ENCODE peak calls at places on chromosomes 13 and 19, in ten cellular contexts. Q is thoracic aorta, H is lower lobe of right lung, K is OCI-LY7, D is cardiac fibroblast, M is epithelial cell of esophagus, G is endodermal cell, R is aorta, N is tibial nerve, O is heart right ventricle. I is an unnamed sample.

GRCh38 chr13:35791191-35791902 is 314.9 kb upstream of the MAB21L1 start:
- DNase-seq in O (no peak), D (peak), R (no peak), K (no peak), N (no peak), M (peak), G (no peak), Q (no peak), H (no peak), I (no peak)

GRCh38 chr13:24997367-24997967 is 98.5 kb upstream of the PABPC3 start:
- DNase-seq in H (no peak), M (peak), K (peak), N (no peak), O (no peak), D (peak), G (no peak), R (no peak), Q (no peak), I (peak)

GRCh38 chr19:31283701-31284100 is 65.5 kb downstream of the TSHZ3 start:
- DNase-seq in D (no peak), Q (no peak), N (no peak), K (no peak), G (no peak), R (no peak), M (no peak), O (no peak), H (no peak), I (no peak)

GRCh38 chr19:39676004-39676403 is 20.3 kb downstream of the LGALS16 start:
- DNase-seq in Q (no peak), R (no peak), G (no peak), H (no peak), K (no peak), N (no peak), O (no peak), M (peak), D (no peak), I (no peak)

GRCh38 chr13:75430618-75431209 is 51.3 kb downstream of the TBC1D4 start:
- DNase-seq in G (no peak), O (no peak), R (no peak), H (no peak), Q (no peak), D (no peak), K (no peak), N (no peak), M (no peak), I (no peak)

GRCh38 chr13:65460136-65460535 is 1770.0 kb downstream of the PCDH9 start:
- DNase-seq in H (no peak), D (no peak), N (no peak), G (no peak), M (no peak), O (no peak), R (no peak), K (no peak), Q (no peak), I (no peak)

GRCh38 chr13:31310356-31310755 is 110.6 kb downstream of the B3GLCT start:
- DNase-seq in R (no peak), N (no peak), H (no peak), O (no peak), G (no peak), D (no peak), Q (no peak), K (no peak), M (peak), I (no peak)

GRCh38 chr13:99228737-99229691 is 28.4 kb downstream of the UBAC2 start:
- DNase-seq in Q (no peak), M (peak), H (no peak), O (no peak), G (no peak), D (peak), K (peak), N (no peak), R (no peak), I (peak)

GRCh38 chr13:50999641-51000040 is 90.0 kb downstream of the RNASEH2B start:
- DNase-seq in H (no peak), M (peak), G (no peak), O (no peak), D (no peak), K (no peak), Q (no peak), R (no peak), N (no peak), I (no peak)

GRCh38 chr13:113881614-113882265 is 17.9 kb upstream of the GAS6 start:
- DNase-seq in D (no peak), Q (no peak), H (no peak), R (peak), O (peak), M (peak), N (no peak), K (no peak), G (peak), I (no peak)

GRCh38 chr13:104833221-104833620 is 1702.2 kb downstream of the EFNB2 start:
- DNase-seq in R (no peak), O (no peak), K (no peak), Q (no peak), G (no peak), M (no peak), H (no peak), D (no peak), N (no peak), I (no peak)

GRCh38 chr13:113544071-113544891 is 40.3 kb upstream of the TFDP1 start:
- DNase-seq in H (peak), Q (no peak), D (no peak), G (no peak), K (no peak), M (no peak), O (no peak), N (no peak), R (peak), I (no peak)

GRCh38 chr19:14146789-14147216 is 10.4 kb upstream of the ASF1B start:
- DNase-seq in N (no peak), Q (no peak), M (peak), G (no peak), H (no peak), O (no peak), K (no peak), D (peak), R (no peak), I (no peak)

GRCh38 chr13:108031859-108032258 is 183.5 kb downstream of the LIG4 start:
- DNase-seq in M (no peak), G (no peak), Q (no peak), N (no peak), H (no peak), K (no peak), D (no peak), O (no peak), R (no peak), I (no peak)

GRCh38 chr19:51259348-51260245 is 8.7 kb downstream of the SIGLECL1 start:
- DNase-seq in N (no peak), G (peak), Q (no peak), M (peak), R (no peak), H (no peak), K (peak), O (peak), D (peak), I (no peak)

GRCh38 chr13:31968473-31968872 is 63.1 kb upstream of the FRY start:
- DNase-seq in N (no peak), H (no peak), Q (no peak), M (no peak), G (no peak), K (no peak), D (peak), R (no peak), O (peak), I (no peak)

GRCh38 chr13:60787083-60787482 is 390.1 kb downstream of the TDRD3 start:
- DNase-seq in O (no peak), H (no peak), M (peak), Q (no peak), R (no peak), N (no peak), G (no peak), D (no peak), K (no peak), I (no peak)

GRCh38 chr13:32023096-32023495 is 8.5 kb upstream of the FRY start:
- DNase-seq in G (no peak), O (no peak), N (no peak), D (no peak), K (no peak), R (no peak), H (no peak), Q (no peak), M (no peak), I (no peak)

GRCh38 chr13:51286135-51287002 is 53.1 kb upstream of the SERPINE3 start:
- DNase-seq in N (peak), M (peak), H (peak), Q (peak), G (peak), O (peak), K (peak), D (peak), R (peak), I (peak)

GRCh38 chr19:54448037-54448773 is 794 bp upstream of the LENG8 start:
- DNase-seq in D (peak), K (peak), Q (no peak), M (peak), R (no peak), G (peak), H (peak), N (peak), O (peak), I (no peak)

GRCh38 chr19:35755550-35756371 is 1.1 kb downstream of the HSPB6 start:
- DNase-seq in Q (no peak), R (peak), H (no peak), N (peak), D (peak), G (peak), M (peak), O (peak), K (no peak), I (no peak)

GRCh38 chr13:27086599-27087265 is 84.9 kb downstream of the USP12 start:
- DNase-seq in D (no peak), G (no peak), K (no peak), N (no peak), H (no peak), O (no peak), Q (no peak), M (no peak), R (no peak), I (no peak)

GRCh38 chr13:44140146-44140545 is 233.5 kb upstream of the SERP2 start:
- DNase-seq in K (no peak), D (no peak), M (no peak), H (no peak), G (peak), R (no peak), N (no peak), O (no peak), Q (no peak), I (no peak)

GRCh38 chr13:44141725-44142539 is 231.7 kb upstream of the SERP2 start:
- DNase-seq in O (peak), G (peak), K (peak), D (peak), N (peak), R (peak), Q (peak), M (peak), H (peak), I (no peak)

GRCh38 chr13:44141213-44141724 is 232.4 kb upstream of the SERP2 start:
- DNase-seq in M (peak), O (no peak), R (no peak), Q (no peak), D (peak), N (no peak), H (peak), K (peak), G (no peak), I (no peak)

GRCh38 chr13:44142540-44142867 is 231.1 kb upstream of the SERP2 start:
- DNase-seq in O (no peak), K (no peak), N (no peak), H (no peak), R (no peak), M (no peak), D (no peak), Q (no peak), G (no peak), I (no peak)

GRCh38 chr13:44142911-44143665 is 230.5 kb upstream of the SERP2 start:
- DNase-seq in D (no peak), Q (no peak), K (no peak), H (no peak), O (no peak), G (no peak), N (no peak), M (peak), R (no peak), I (no peak)
- H3K4me3 ChIP-seq in D (no peak), Q (peak), K (peak), H (peak), O (peak), G (peak), N (peak), M (peak), R (no peak), I (peak)

DNA sequence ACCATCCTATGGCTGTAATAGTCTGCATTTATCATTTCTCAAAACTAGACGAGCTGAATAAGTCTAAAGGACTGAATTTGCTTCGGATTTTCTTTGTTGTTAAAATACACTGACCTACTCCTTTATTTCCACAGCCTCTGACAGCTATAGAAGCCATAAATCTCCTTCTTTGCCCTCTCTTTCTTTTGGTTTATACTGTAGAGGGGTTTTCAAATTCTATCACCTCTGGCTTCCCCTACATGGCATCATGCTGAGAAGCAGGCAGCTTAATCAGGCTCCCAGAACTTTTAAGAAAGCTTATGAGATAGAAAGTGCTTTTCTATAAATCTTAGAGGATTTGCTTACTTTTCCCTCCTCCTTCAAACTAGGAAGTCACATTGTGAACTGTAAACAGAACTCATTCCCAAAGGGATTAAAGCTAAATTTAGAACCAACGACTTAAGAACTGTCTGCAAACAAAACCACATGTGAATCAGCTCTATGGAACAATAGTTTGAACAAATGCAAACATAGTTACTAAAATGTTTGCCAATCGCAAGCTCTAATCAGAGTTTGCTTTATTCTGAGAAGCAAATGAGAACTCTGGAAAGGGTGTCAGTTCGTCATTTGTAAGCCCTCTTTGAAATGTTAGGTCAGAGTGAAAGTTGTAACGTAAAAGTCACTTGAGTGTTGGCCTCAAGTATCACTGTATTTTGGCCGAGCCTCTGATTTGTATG is 344.0 kb downstream of the RFC3 start:
- DNase-seq in D (peak), Q (no peak), K (no peak), N (no peak), R (no peak), O (no peak), G (peak), H (no peak), M (peak), I (no peak)
- H3K4me3 ChIP-seq in D (no peak), Q (peak), K (no peak), N (no peak), R (no peak), O (peak), G (no peak), H (no peak), M (no peak), I (no peak)

GRCh38 chr19:45499196-45500180 is 1.2 kb downstream of the PPM1N start:
- DNase-seq in H (peak), K (peak), M (peak), D (peak), G (peak), N (no peak), R (no peak), Q (no peak), O (no peak), I (peak)
- H3K4me3 ChIP-seq in H (peak), K (no peak), M (no peak), D (no peak), G (peak), N (peak), R (no peak), Q (peak), O (peak), I (peak)

DNA sequence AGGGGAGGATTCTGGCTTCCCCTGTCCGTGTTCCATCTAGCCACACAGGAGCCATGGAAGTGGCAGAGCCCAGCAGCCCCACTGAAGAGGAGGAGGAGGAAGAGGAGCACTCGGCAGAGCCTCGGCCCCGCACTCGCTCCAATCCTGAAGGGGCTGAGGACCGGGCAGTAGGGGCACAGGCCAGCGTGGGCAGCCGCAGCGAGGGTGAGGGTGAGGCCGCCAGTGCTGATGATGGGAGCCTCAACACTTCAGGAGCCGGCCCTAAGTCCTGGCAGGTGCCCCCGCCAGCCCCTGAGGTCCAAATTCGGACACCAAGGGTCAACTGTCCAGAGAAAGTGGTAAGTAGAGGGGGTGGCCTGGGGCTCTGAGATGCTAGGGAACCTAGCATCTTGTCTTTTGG is 1.5 kb downstream of the BABAM1 start:
- DNase-seq in N (no peak), M (no peak), H (no peak), R (no peak), Q (no peak), K (no peak), D (no peak), G (no peak), O (no peak), I (no peak)
- H3K4me3 ChIP-seq in N (no peak), M (no peak), H (no peak), R (no peak), Q (no peak), K (no peak), D (no peak), G (peak), O (no peak), I (no peak)

GRCh38 chr19:1357695-1358094 is 26.0 kb upstream of the NDUFS7 start:
- DNase-seq in G (peak), O (no peak), Q (no peak), H (no peak), D (no peak), K (no peak), M (no peak), N (no peak), R (no peak), I (no peak)

GRCh38 chr19:1361601-1362384 is 21.9 kb upstream of the NDUFS7 start:
- DNase-seq in M (peak), O (no peak), H (no peak), G (no peak), Q (no peak), D (peak), K (no peak), N (no peak), R (no peak), I (no peak)

GRCh38 chr19:1362385-1363257 is 21.1 kb upstream of the NDUFS7 start:
- DNase-seq in M (no peak), Q (no peak), K (no peak), R (no peak), H (no peak), D (no peak), N (no peak), O (no peak), G (no peak), I (no peak)

GRCh38 chr19:1360818-1361461 is 22.8 kb upstream of the NDUFS7 start:
- DNase-seq in R (peak), O (peak), D (peak), K (no peak), Q (no peak), H (no peak), M (peak), G (peak), N (peak), I (no peak)

DNA sequence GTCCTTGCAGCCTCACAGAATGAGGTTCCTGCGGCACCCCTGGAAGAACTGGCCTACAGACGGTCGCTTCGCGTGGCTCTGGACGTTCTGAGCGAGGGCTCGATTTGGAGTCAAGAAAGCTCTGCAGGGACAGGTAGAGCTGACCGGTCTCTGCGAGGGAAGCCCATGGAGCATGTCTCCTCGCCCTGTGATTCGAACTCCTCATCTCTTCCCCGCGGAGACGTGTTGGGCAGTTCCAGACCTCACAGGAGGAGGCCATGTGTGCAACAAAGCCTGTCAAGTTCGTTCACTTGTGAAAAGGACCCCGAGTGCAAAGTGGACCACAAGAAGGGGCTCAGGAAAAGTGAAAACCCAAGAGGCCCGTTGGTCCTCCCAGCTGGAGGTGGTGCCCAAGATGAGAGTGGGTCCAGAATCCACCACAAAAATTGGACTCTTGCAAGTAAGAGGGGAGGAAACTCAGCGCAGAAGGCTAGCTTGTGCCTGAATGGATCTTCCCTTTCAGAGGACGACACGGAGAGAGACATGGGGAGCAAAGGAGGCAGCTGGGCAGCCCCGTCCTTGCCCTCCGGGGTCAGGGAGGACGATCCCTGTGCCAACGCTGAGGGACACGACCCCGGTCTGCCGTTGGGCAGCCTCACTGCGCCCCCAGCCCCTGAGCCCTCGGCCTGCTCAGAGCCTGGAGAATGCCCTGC is 23.4 kb upstream of the NDUFS7 start:
- DNase-seq in G (peak), N (no peak), R (no peak), H (no peak), K (no peak), Q (no peak), O (no peak), D (peak), M (no peak), I (no peak)
- H3K4me3 ChIP-seq in G (no peak), N (peak), R (no peak), H (peak), K (no peak), Q (peak), O (peak), D (no peak), M (no peak), I (peak)

DNA sequence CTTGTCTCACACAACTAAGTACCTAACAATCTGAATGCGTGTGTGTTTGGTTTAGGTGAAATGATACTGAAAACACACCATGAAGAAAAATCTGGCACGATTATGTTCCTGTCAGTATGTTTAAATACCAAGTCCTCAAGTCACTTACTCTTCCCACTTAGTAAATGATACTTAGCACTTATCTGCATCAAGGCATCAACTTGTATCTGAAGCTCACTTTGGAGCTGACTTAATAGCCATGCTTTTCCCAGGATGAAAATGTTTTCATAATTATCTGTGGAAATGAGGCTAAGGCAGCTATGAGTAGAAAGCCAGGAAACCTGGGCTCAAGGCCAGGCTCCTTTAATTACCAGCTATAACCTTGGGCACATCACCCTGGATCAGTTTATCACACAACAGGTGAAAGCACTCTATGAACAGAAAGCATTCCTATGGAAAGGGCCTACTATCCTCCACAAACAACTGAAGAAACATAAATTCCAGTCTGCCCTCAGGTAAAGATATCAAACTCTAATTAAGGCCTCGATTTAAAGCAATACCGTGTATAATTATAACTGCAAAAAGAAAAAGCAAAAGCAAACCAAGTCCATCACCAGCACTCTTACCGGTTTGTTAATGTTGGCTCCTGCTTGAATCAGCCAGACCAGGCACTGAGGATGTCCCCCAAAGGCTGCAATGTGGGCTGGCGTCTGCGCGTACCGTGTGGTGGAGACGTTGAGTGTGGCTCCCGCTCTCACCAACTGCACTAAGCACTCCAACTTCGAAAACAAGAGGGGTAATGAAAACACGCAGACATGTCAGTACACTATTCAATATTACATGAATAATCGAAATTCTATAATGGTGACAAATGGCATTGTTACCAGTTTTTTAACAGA is 4.6 kb downstream of the ANKRD10 start:
- DNase-seq in K (no peak), D (no peak), Q (no peak), O (no peak), H (no peak), R (no peak), G (no peak), M (no peak), N (no peak), I (no peak)
- H3K4me3 ChIP-seq in K (no peak), D (no peak), Q (no peak), O (no peak), H (no peak), R (no peak), G (peak), M (no peak), N (no peak), I (no peak)